ENCODE peak calls at places on chromosomes 7 and 10, in four cellular contexts. F, V, U and B are unnamed samples.

GRCh38 chr10:60312818-60313588 is 76.7 kb downstream of the ANK3 start:
- DNase-seq in F (no peak), V (no peak), U (no peak), B (no peak)

GRCh38 chr10:62590305-62590704 is 214.2 kb upstream of the ADO start:
- DNase-seq in F (no peak), V (no peak), U (no peak), B (no peak)

GRCh38 chr10:116240551-116240950 is 32.5 kb downstream of the GFRA1 start:
- DNase-seq in F (no peak), V (no peak), U (no peak), B (no peak)

GRCh38 chr7:95491634-95492314 is 6.0 kb downstream of the ASB4 start:
- DNase-seq in F (no peak), V (no peak), U (no peak), B (no peak)

GRCh38 chr7:74029094-74029785 is 1.3 kb downstream of the ELN start:
- DNase-seq in F (no peak), V (no peak), U (no peak), B (no peak)

GRCh38 chr10:7819126-7819470 is 793 bp downstream of the TAF3 start:
- DNase-seq in F (no peak), V (peak), U (no peak), B (no peak)

GRCh38 chr7:46565257-46565656 is 644.2 kb upstream of the IGFBP3 start:
- DNase-seq in F (no peak), V (no peak), U (no peak), B (no peak)

GRCh38 chr7:45092100-45092930 is 3.5 kb upstream of the NACAD start:
- DNase-seq in F (no peak), V (no peak), U (no peak), B (no peak)

GRCh38 chr10:80530251-80530650 is 7.5 kb upstream of the SH2D4B start:
- DNase-seq in F (peak), V (no peak), U (no peak), B (no peak)

GRCh38 chr10:129101232-129101980 is 365.6 kb upstream of the MGMT start:
- DNase-seq in F (no peak), V (no peak), U (no peak), B (no peak)

GRCh38 chr7:10239643-10240345 is 733.9 kb upstream of the PHF14 start:
- DNase-seq in F (no peak), V (no peak), U (no peak), B (peak)

GRCh38 chr10:124079864-124080263 is 13.5 kb downstream of the CHST15 start:
- DNase-seq in F (no peak), V (no peak), U (no peak), B (no peak)

GRCh38 chr10:70221030-70221429 is 12.2 kb downstream of the PPA1 start:
- DNase-seq in F (no peak), V (no peak), U (no peak), B (no peak)

GRCh38 chr10:102631525-102632393 is 12.5 kb upstream of the TRIM8 start:
- DNase-seq in F (no peak), V (no peak), U (no peak), B (no peak)

GRCh38 chr10:67788028-67788886 is 49.7 kb downstream of the DNAJC12 start:
- DNase-seq in F (peak), V (no peak), U (no peak), B (peak)

GRCh38 chr7:77321300-77321699 is 94.8 kb downstream of the GSAP start:
- DNase-seq in F (no peak), V (peak), U (no peak), B (no peak)

GRCh38 chr7:121000091-121000983 is 11.8 kb downstream of the CPED1 start:
- DNase-seq in F (no peak), V (no peak), U (no peak), B (no peak)

GRCh38 chr7:22900101-22900500 is 77.5 kb upstream of the TOMM7 start:
- DNase-seq in F (no peak), V (no peak), U (peak), B (peak)

GRCh38 chr10:12130237-12130872 is 878 bp downstream of the SEC61A2 start:
- DNase-seq in F (no peak), V (peak), U (peak), B (no peak)

GRCh38 chr7:77838929-77839491 is 40.4 kb downstream of the PHTF2 start:
- DNase-seq in F (no peak), V (no peak), U (no peak), B (no peak)